ENCODE peak calls at places on chromosomes 2 and 18, in eight cellular contexts. One of them, this sample, is unnamed.

GRCh38 chr2:147843864-147844690 is 752 bp upstream of the ACVR2A start:
- DNase-seq in SJCRH30: peak
- DNase-seq in cardiac muscle cell: peak
- DNase-seq in psoas muscle: peak
- DNase-seq in fibroblast of mammary gland: peak
- DNase-seq in CD8-positive, alpha-beta T cell: peak
- DNase-seq in colonic mucosa: peak
- DNase-seq in foreskin fibroblast: peak
- DNase-seq in this sample: peak

GRCh38 chr2:233470839-233471238 is 95.7 kb downstream of the USP40 start:
- DNase-seq in fibroblast of mammary gland: no peak
- DNase-seq in foreskin fibroblast: no peak
- DNase-seq in cardiac muscle cell: no peak
- DNase-seq in CD8-positive, alpha-beta T cell: no peak
- DNase-seq in colonic mucosa: no peak
- DNase-seq in SJCRH30: no peak
- DNase-seq in psoas muscle: peak
- DNase-seq in this sample: no peak

GRCh38 chr2:174121612-174122011 is 126.7 kb downstream of the OLA1 start:
- DNase-seq in foreskin fibroblast: no peak
- DNase-seq in psoas muscle: no peak
- DNase-seq in SJCRH30: no peak
- DNase-seq in colonic mucosa: no peak
- DNase-seq in fibroblast of mammary gland: no peak
- DNase-seq in CD8-positive, alpha-beta T cell: no peak
- DNase-seq in cardiac muscle cell: no peak
- DNase-seq in this sample: no peak

GRCh38 chr2:17788773-17789172 is 27.5 kb upstream of the MSGN1 start:
- DNase-seq in foreskin fibroblast: no peak
- DNase-seq in CD8-positive, alpha-beta T cell: no peak
- DNase-seq in cardiac muscle cell: no peak
- DNase-seq in fibroblast of mammary gland: no peak
- DNase-seq in psoas muscle: no peak
- DNase-seq in SJCRH30: no peak
- DNase-seq in colonic mucosa: no peak
- DNase-seq in this sample: no peak

GRCh38 chr2:132429941-132430573 is 13.5 kb downstream of the GPR39 start:
- DNase-seq in foreskin fibroblast: no peak
- DNase-seq in psoas muscle: no peak
- DNase-seq in SJCRH30: no peak
- DNase-seq in cardiac muscle cell: no peak
- DNase-seq in CD8-positive, alpha-beta T cell: no peak
- DNase-seq in fibroblast of mammary gland: no peak
- DNase-seq in colonic mucosa: no peak
- DNase-seq in this sample: no peak

GRCh38 chr2:120005834-120006521 is 6.9 kb upstream of the EPB41L5 start:
- DNase-seq in CD8-positive, alpha-beta T cell: no peak
- DNase-seq in foreskin fibroblast: no peak
- DNase-seq in cardiac muscle cell: no peak
- DNase-seq in colonic mucosa: no peak
- DNase-seq in psoas muscle: no peak
- DNase-seq in SJCRH30: no peak
- DNase-seq in fibroblast of mammary gland: no peak
- DNase-seq in this sample: no peak

GRCh38 chr2:197191177-197191947 is 119.2 kb downstream of the ANKRD44 start:
- DNase-seq in SJCRH30: peak
- DNase-seq in colonic mucosa: no peak
- DNase-seq in CD8-positive, alpha-beta T cell: no peak
- DNase-seq in psoas muscle: no peak
- DNase-seq in foreskin fibroblast: peak
- DNase-seq in fibroblast of mammary gland: peak
- DNase-seq in cardiac muscle cell: peak
- DNase-seq in this sample: no peak

GRCh38 chr18:63320690-63321265 is 1.2 kb upstream of the BCL2 start:
- DNase-seq in CD8-positive, alpha-beta T cell: peak
- DNase-seq in SJCRH30: peak
- DNase-seq in colonic mucosa: peak
- DNase-seq in cardiac muscle cell: peak
- DNase-seq in psoas muscle: peak
- DNase-seq in fibroblast of mammary gland: peak
- DNase-seq in foreskin fibroblast: no peak
- DNase-seq in this sample: no peak

GRCh38 chr18:37493352-37493935 is 72.2 kb downstream of the CELF4 start:
- DNase-seq in fibroblast of mammary gland: no peak
- DNase-seq in psoas muscle: no peak
- DNase-seq in cardiac muscle cell: no peak
- DNase-seq in CD8-positive, alpha-beta T cell: no peak
- DNase-seq in colonic mucosa: no peak
- DNase-seq in SJCRH30: no peak
- DNase-seq in foreskin fibroblast: no peak
- DNase-seq in this sample: no peak

GRCh38 chr2:88190808-88191721 is 20.9 kb downstream of the THNSL2 start:
- DNase-seq in fibroblast of mammary gland: peak
- DNase-seq in cardiac muscle cell: peak
- DNase-seq in colonic mucosa: peak
- DNase-seq in CD8-positive, alpha-beta T cell: no peak
- DNase-seq in psoas muscle: no peak
- DNase-seq in foreskin fibroblast: peak
- DNase-seq in SJCRH30: peak
- DNase-seq in this sample: no peak

GRCh38 chr2:120526047-120526562 is 180.2 kb downstream of the INHBB start:
- DNase-seq in colonic mucosa: no peak
- DNase-seq in psoas muscle: peak
- DNase-seq in SJCRH30: no peak
- DNase-seq in fibroblast of mammary gland: no peak
- DNase-seq in foreskin fibroblast: no peak
- DNase-seq in CD8-positive, alpha-beta T cell: no peak
- DNase-seq in cardiac muscle cell: no peak
- DNase-seq in this sample: no peak

GRCh38 chr2:28515176-28515751 is 19.4 kb downstream of the PLB1 start:
- DNase-seq in fibroblast of mammary gland: no peak
- DNase-seq in CD8-positive, alpha-beta T cell: no peak
- DNase-seq in psoas muscle: no peak
- DNase-seq in cardiac muscle cell: no peak
- DNase-seq in SJCRH30: no peak
- DNase-seq in foreskin fibroblast: no peak
- DNase-seq in colonic mucosa: no peak
- DNase-seq in this sample: no peak

DNA sequence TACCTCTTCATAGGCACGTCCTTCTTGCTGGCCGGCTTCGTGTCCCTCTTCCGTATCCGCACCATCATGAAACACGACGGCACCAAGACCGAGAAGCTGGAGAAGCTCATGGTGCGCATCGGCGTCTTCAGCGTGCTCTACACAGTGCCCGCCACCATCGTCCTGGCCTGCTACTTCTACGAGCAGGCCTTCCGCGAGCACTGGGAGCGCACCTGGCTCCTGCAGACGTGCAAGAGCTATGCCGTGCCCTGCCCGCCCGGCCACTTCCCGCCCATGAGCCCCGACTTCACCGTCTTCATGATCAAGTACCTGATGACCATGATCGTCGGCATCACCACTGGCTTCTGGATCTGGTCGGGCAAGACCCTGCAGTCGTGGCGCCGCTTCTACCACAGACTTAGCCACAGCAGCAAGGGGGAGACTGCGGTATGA is 2.3 kb downstream of the FZD7 start:
- DNase-seq in psoas muscle: peak
- DNase-seq in CD8-positive, alpha-beta T cell: no peak
- DNase-seq in foreskin fibroblast: no peak
- DNase-seq in cardiac muscle cell: no peak
- DNase-seq in colonic mucosa: no peak
- DNase-seq in fibroblast of mammary gland: peak
- DNase-seq in SJCRH30: no peak
- DNase-seq in this sample: no peak
- H3K4me3 ChIP-seq in psoas muscle: peak
- H3K4me3 ChIP-seq in CD8-positive, alpha-beta T cell: no peak
- H3K4me3 ChIP-seq in foreskin fibroblast: peak
- H3K4me3 ChIP-seq in cardiac muscle cell: peak
- H3K4me3 ChIP-seq in colonic mucosa: peak
- H3K4me3 ChIP-seq in fibroblast of mammary gland: peak
- H3K4me3 ChIP-seq in SJCRH30: no peak
- H3K4me3 ChIP-seq in this sample: peak

DNA sequence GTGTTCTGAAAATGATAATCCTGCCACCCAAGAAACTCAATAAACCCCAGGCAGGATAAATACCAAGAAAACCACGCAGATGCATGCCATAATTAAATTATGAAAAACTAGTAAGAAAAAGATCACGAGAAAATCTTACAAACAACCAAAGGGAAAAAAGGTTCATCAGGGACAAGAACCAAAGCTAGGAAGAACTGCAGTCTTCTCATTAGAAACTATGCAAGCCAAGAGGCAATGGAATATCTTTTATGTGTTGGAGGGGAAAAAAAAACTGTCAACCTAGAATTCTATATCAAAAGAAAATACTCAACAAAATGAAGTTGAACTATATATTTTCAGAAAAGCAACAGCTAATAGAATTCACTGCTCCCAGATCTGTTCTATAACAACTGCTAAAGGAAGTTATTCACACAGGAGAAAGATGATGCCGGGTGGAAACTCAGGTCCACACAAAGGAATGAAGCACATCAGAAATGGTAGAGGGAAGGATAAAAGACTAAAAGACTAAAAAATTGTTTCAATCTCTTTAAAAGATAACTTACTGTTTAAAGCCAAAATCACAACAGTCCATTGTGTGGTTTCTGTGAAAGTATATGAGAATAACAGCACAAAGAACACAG is 55.0 kb downstream of the NDUFA10 start:
- DNase-seq in cardiac muscle cell: peak
- DNase-seq in CD8-positive, alpha-beta T cell: no peak
- DNase-seq in SJCRH30: peak
- DNase-seq in fibroblast of mammary gland: no peak
- DNase-seq in colonic mucosa: no peak
- DNase-seq in psoas muscle: no peak
- DNase-seq in foreskin fibroblast: no peak
- DNase-seq in this sample: no peak
- H3K4me3 ChIP-seq in cardiac muscle cell: no peak
- H3K4me3 ChIP-seq in CD8-positive, alpha-beta T cell: no peak
- H3K4me3 ChIP-seq in SJCRH30: no peak
- H3K4me3 ChIP-seq in fibroblast of mammary gland: no peak
- H3K4me3 ChIP-seq in colonic mucosa: no peak
- H3K4me3 ChIP-seq in psoas muscle: no peak
- H3K4me3 ChIP-seq in foreskin fibroblast: no peak
- H3K4me3 ChIP-seq in this sample: no peak

GRCh38 chr2:152162141-152162540 is 13.4 kb downstream of the STAM2 start:
- DNase-seq in SJCRH30: no peak
- DNase-seq in psoas muscle: no peak
- DNase-seq in colonic mucosa: no peak
- DNase-seq in foreskin fibroblast: no peak
- DNase-seq in fibroblast of mammary gland: no peak
- DNase-seq in CD8-positive, alpha-beta T cell: no peak
- DNase-seq in cardiac muscle cell: no peak
- DNase-seq in this sample: no peak

GRCh38 chr2:152165306-152165705 is 10.3 kb downstream of the STAM2 start:
- DNase-seq in colonic mucosa: no peak
- DNase-seq in foreskin fibroblast: no peak
- DNase-seq in CD8-positive, alpha-beta T cell: no peak
- DNase-seq in SJCRH30: no peak
- DNase-seq in fibroblast of mammary gland: no peak
- DNase-seq in cardiac muscle cell: no peak
- DNase-seq in psoas muscle: no peak
- DNase-seq in this sample: no peak

GRCh38 chr2:152167070-152167469 is 8.5 kb downstream of the STAM2 start:
- DNase-seq in psoas muscle: no peak
- DNase-seq in colonic mucosa: no peak
- DNase-seq in SJCRH30: no peak
- DNase-seq in cardiac muscle cell: no peak
- DNase-seq in foreskin fibroblast: no peak
- DNase-seq in CD8-positive, alpha-beta T cell: no peak
- DNase-seq in fibroblast of mammary gland: no peak
- DNase-seq in this sample: no peak

GRCh38 chr2:152166633-152167032 is 8.9 kb downstream of the STAM2 start:
- DNase-seq in cardiac muscle cell: peak
- DNase-seq in CD8-positive, alpha-beta T cell: no peak
- DNase-seq in colonic mucosa: no peak
- DNase-seq in psoas muscle: no peak
- DNase-seq in SJCRH30: no peak
- DNase-seq in fibroblast of mammary gland: peak
- DNase-seq in foreskin fibroblast: peak
- DNase-seq in this sample: no peak

DNA sequence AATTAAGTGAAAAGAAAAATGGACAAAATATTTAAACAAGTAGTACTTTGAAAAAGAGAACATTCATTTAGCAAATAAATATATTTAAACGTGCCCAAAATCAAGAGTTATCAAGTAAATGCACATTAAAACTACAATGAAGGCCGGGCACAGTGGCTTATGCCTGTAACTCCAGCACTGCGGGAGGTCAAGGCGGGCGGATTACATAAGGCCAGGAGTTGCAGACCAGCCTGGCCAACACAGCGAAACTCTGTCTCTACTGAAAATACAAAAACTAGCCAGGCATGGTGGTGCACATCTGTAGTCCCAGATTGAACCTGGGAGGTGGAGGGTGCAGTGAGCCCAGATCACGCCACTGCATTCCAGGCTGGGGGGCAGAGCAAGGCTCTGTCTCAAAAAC is 9.8 kb downstream of the STAM2 start:
- DNase-seq in psoas muscle: no peak
- DNase-seq in fibroblast of mammary gland: no peak
- DNase-seq in foreskin fibroblast: no peak
- DNase-seq in cardiac muscle cell: no peak
- DNase-seq in colonic mucosa: no peak
- DNase-seq in SJCRH30: no peak
- DNase-seq in CD8-positive, alpha-beta T cell: no peak
- DNase-seq in this sample: no peak
- H3K4me3 ChIP-seq in psoas muscle: no peak
- H3K4me3 ChIP-seq in fibroblast of mammary gland: no peak
- H3K4me3 ChIP-seq in foreskin fibroblast: no peak
- H3K4me3 ChIP-seq in cardiac muscle cell: no peak
- H3K4me3 ChIP-seq in colonic mucosa: no peak
- H3K4me3 ChIP-seq in SJCRH30: no peak
- H3K4me3 ChIP-seq in CD8-positive, alpha-beta T cell: no peak
- H3K4me3 ChIP-seq in this sample: no peak

DNA sequence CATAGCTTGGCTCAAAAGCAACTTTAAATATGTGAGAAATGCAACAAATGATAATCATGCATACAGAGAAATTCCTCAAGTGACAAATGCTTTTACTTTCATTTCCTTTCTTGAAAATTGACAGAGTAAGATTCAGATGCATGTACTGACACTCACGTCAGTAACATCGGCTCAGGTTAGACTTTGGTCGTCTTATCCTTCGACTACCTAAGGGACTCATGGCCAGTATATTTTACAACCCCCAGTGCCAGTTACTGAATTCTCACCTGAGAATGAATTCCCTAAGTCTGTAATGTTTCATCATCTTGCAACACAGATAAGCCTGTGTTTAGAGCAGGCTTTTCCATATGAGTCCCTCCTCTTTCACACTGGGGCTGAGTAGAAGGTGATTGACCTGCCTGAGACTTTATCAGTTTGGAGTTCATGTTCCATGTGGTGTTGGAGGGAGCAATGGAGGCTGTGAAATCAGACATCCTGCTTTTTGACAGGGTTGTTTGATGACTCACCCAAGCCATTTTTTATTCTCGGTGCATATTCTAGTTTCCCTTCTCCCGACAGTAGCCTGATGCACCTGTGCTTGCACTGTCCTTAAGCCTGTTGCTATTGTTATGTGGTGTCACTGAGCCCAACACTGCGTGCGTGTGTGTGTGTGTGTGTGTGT is 30.5 kb upstream of the ATP8B1 start:
- DNase-seq in psoas muscle: no peak
- DNase-seq in foreskin fibroblast: peak
- DNase-seq in colonic mucosa: peak
- DNase-seq in fibroblast of mammary gland: peak
- DNase-seq in cardiac muscle cell: peak
- DNase-seq in CD8-positive, alpha-beta T cell: no peak
- DNase-seq in SJCRH30: peak
- DNase-seq in this sample: no peak
- H3K4me3 ChIP-seq in psoas muscle: no peak
- H3K4me3 ChIP-seq in foreskin fibroblast: no peak
- H3K4me3 ChIP-seq in colonic mucosa: no peak
- H3K4me3 ChIP-seq in fibroblast of mammary gland: no peak
- H3K4me3 ChIP-seq in cardiac muscle cell: no peak
- H3K4me3 ChIP-seq in CD8-positive, alpha-beta T cell: peak
- H3K4me3 ChIP-seq in SJCRH30: no peak
- H3K4me3 ChIP-seq in this sample: no peak

This sample was measured in skeletal muscle cell.